ENCODE peak calls at places on chromosome 6, in five cellular contexts. Z, E, B, V and F are unnamed samples.

GRCh38 chr6:72643214-72643613 is 21.4 kb downstream of the KCNQ5 start:
- DNase-seq in Z (no peak), E (no peak), V (no peak), B (no peak), F (no peak)

GRCh38 chr6:106039836-106040592 is 46.1 kb upstream of the PRDM1 start:
- DNase-seq in B (no peak), E (no peak), V (no peak), Z (no peak), F (no peak)

GRCh38 chr6:5084787-5085637 is at the start of gene PPP1R3G:
- DNase-seq in E (peak), B (peak), Z (no peak), V (peak), F (peak)

GRCh38 chr6:42405025-42405424 is 46.7 kb downstream of the TRERF1 start:
- DNase-seq in B (no peak), Z (no peak), V (no peak), E (no peak), F (no peak)

GRCh38 chr6:130966581-130966980 is 96.5 kb downstream of the EPB41L2 start:
- DNase-seq in Z (no peak), B (no peak), V (no peak), E (no peak), F (no peak)

GRCh38 chr6:153024401-153025017 is 22.0 kb upstream of the MTRF1L start:
- DNase-seq in Z (no peak), E (peak), B (peak), V (peak), F (no peak)

GRCh38 chr6:143232849-143233248 is 172.2 kb downstream of the AIG1 start:
- DNase-seq in E (peak), V (peak), Z (no peak), B (peak), F (no peak)

GRCh38 chr6:131765853-131766135 is 42.0 kb upstream of the ENPP1 start:
- DNase-seq in E (no peak), Z (no peak), B (no peak), V (no peak), F (no peak)

GRCh38 chr6:158431036-158431435 is 118.8 kb downstream of the TULP4 start:
- DNase-seq in Z (no peak), B (no peak), V (no peak), E (no peak), F (no peak)

GRCh38 chr6:129843573-129843972 is 17.5 kb downstream of the TMEM244 start:
- DNase-seq in E (no peak), V (no peak), Z (no peak), B (no peak), F (no peak)

GRCh38 chr6:170080828-170081368 is 210.0 kb downstream of the DLL1 start:
- DNase-seq in Z (no peak), E (no peak), B (no peak), V (no peak), F (peak)

GRCh38 chr6:49453221-49453620 is 9.8 kb downstream of the MMUT start:
- DNase-seq in V (no peak), B (no peak), Z (no peak), E (peak), F (no peak)

GRCh38 chr6:134534708-134535149 is 216.8 kb upstream of the SGK1 start:
- DNase-seq in B (no peak), V (no peak), E (peak), Z (no peak), F (no peak)

GRCh38 chr6:11197846-11198245 is 34.6 kb downstream of the NEDD9 start:
- DNase-seq in B (no peak), Z (no peak), E (no peak), V (no peak), F (no peak)

GRCh38 chr6:51613558-51613957 is 473.9 kb downstream of the PKHD1 start:
- DNase-seq in E (no peak), Z (no peak), B (no peak), V (no peak), F (no peak)

DNA sequence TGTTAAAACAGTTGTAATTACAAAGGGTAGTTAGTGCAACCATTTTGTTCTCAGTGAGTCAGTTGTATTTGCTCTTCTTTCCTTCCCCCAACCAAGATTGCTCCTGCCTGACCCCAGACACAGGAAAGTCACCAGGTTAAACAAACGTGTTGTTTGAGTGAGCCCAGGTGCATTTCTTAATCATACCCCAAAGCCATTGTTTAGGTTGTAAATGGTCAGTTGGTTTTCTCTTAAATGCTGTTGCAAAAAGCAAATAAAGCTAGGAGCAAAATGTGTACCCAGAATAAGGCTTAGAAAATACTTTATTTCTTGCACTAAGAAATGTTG is 482.2 kb upstream of the SOX4 start:
- DNase-seq in B (no peak), Z (no peak), E (peak), V (no peak), F (no peak)
- TF ChIP-seq POLR2AphosphoS5 in B (no peak), Z (no peak), E (peak), V (no peak), F (no peak)

GRCh38 chr6:168038576-168039140 is 40.4 kb downstream of the FRMD1 start:
- DNase-seq in E (no peak), B (no peak), Z (no peak), V (no peak), F (peak)
- TF ChIP-seq POLR2AphosphoS5 in E (no peak), B (no peak), Z (no peak), V (no peak), F (no peak)

DNA sequence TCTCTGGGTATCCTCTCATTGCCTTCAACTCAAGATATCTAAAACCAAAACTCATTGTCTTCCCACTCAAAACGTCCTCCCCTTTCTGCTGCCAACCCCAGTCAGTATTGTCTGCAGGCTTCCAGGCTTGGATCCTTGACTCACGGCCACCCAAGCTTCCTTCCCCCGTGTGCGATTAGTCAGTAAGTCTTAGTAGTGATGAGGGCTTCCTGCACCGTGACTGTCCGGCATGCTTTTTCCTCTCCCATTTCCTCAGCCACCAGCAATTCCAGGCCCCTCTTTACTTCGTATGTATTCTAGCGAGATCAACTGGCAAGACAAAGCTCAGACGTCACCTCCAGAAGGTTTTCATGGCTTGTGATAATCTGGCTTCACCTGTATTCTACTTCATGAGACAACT is 88.6 kb upstream of the DUSP22 start:
- DNase-seq in Z (no peak), E (no peak), B (no peak), V (no peak), F (no peak)
- TF ChIP-seq POLR2AphosphoS5 in Z (no peak), E (no peak), B (no peak), V (no peak), F (no peak)

DNA sequence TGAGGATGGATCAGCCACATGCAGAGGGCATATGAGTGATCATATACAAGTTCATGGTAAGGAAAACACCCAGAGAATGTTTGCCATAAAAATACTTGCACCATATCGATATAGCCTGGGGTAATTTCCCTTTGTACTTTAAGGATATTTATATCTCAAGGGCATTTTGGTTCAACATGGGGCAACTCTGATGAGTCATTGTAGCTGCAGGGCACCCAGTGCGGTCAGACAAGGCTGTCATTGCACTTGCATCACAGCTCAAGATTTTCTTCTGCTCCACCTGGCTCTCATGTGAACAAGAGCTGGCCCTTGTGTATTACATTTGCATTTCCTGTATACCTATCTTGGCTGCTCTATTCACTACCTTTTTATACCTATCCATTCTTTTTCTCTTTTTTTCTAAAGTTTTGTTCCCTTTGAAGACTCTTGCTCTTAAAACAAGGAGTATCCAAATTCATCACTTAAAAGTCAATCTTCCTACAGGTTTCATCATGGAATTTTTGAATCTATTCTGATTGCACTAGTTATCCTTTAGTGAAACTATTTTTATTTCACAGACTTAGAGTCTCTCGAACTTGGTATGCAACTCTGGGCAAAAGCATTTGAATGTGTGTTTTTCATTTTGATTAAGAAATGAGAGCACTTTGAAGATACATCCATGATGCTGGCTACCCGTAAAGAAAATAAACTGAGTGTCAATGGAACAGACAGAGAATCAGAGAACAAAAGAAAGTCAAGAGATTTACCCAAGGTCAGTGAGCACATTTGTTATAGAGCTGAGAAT is 586.7 kb downstream of the EPM2A start:
- DNase-seq in B (no peak), E (no peak), V (no peak), Z (peak), F (no peak)
- TF ChIP-seq POLR2AphosphoS5 in B (no peak), E (no peak), V (no peak), Z (peak), F (no peak)